ENCODE peak calls at places on chromosomes 3 and 15, in six cellular contexts. U, O, B, W, Z and M are unnamed samples.
A peak's percentile ranks its signal among the peaks of the same experiment; 100 is the strongest.

GRCh38 chr15:74293021-74293810 is 57.1 kb downstream of the CCDC33 start:
- DNase-seq in U (no peak), O (no peak), B (no peak), W (no peak), Z (no peak), M (no peak)

GRCh38 chr15:95603802-95604201 is 726.7 kb upstream of the NR2F2 start:
- DNase-seq in U (no peak), O (no peak), B (no peak), W (no peak), Z (no peak), M (no peak)

GRCh38 chr3:31479431-31479830 is 53.3 kb upstream of the STT3B start:
- DNase-seq in U (no peak), O (no peak), B (no peak), W (no peak), Z (no peak), M (no peak)

GRCh38 chr15:33670567-33670966 is 297.7 kb upstream of the CHRM5 start:
- DNase-seq in U (no peak), O (no peak), B (no peak), W (no peak), Z (no peak), M (no peak)

GRCh38 chr15:69608661-69609060 is 156.0 kb downstream of the RPLP1 start:
- DNase-seq in U (no peak), O (no peak), B (no peak), W (no peak), Z (no peak), M (no peak)

GRCh38 chr15:92810418-92811138 is 89.5 kb upstream of the CHD2 start:
- DNase-seq in U (no peak), O (peak; percentile 83), B (no peak), W (peak; percentile 76), Z (no peak), M (peak; percentile 76)

GRCh38 chr3:48143977-48144376 is 44.2 kb downstream of the CDC25A start:
- DNase-seq in U (no peak), O (no peak), B (no peak), W (no peak), Z (no peak), M (no peak)

GRCh38 chr3:161266731-161267150 is 45.6 kb downstream of the NMD3 start:
- DNase-seq in U (no peak), O (no peak), B (peak; percentile 8), W (peak; percentile 79), Z (no peak), M (no peak)

GRCh38 chr3:143344516-143345165 is 225.1 kb downstream of the CHST2 start:
- DNase-seq in U (no peak), O (no peak), B (no peak), W (no peak), Z (no peak), M (no peak)

GRCh38 chr15:42494998-42495360 is 455 bp upstream of the SNAP23 start:
- DNase-seq in U (no peak), O (peak; percentile 70), B (no peak), W (peak; percentile 81), Z (peak; percentile 5), M (no peak)

GRCh38 chr15:59165726-59166125 is 40.9 kb upstream of the LDHAL6B start:
- DNase-seq in U (no peak), O (peak; percentile 89), B (no peak), W (no peak), Z (no peak), M (no peak)

GRCh38 chr15:60804986-60805949 is 326.3 kb upstream of the ICE2 start:
- DNase-seq in U (no peak), O (no peak), B (no peak), W (no peak), Z (no peak), M (peak; percentile 3)

GRCh38 chr15:37101634-37102314 is 1.4 kb upstream of the MEIS2 start:
- DNase-seq in U (no peak), O (peak; percentile 62), B (peak; percentile 56), W (peak; percentile 75), Z (no peak), M (no peak)

GRCh38 chr15:70526221-70526973 is 237.0 kb downstream of the UACA start:
- DNase-seq in U (no peak), O (peak; percentile 55), B (peak; percentile 76), W (peak; percentile 45), Z (no peak), M (no peak)

GRCh38 chr3:15858547-15859506 is 61.0 kb upstream of the ANKRD28 start:
- DNase-seq in U (peak; percentile 31), O (peak; percentile 75), B (no peak), W (no peak), Z (peak; percentile 53), M (peak; percentile 72)

GRCh38 chr3:184479426-184480126 is 82.0 kb upstream of the EPHB3 start:
- DNase-seq in U (no peak), O (no peak), B (no peak), W (no peak), Z (no peak), M (no peak)

GRCh38 chr3:144643778-144644191 is 672.2 kb downstream of the DIPK2A start:
- DNase-seq in U (no peak), O (no peak), B (no peak), W (peak; percentile 75), Z (no peak), M (no peak)

GRCh38 chr15:28019594-28020320 is 79.4 kb downstream of the OCA2 start:
- DNase-seq in U (no peak), O (no peak), B (no peak), W (no peak), Z (no peak), M (no peak)

GRCh38 chr3:49630784-49631183 is 43.4 kb upstream of the APEH start:
- DNase-seq in U (no peak), O (no peak), B (no peak), W (no peak), Z (no peak), M (no peak)

GRCh38 chr3:47370887-47371697 is 9.7 kb upstream of the PTPN23 start:
- DNase-seq in U (no peak), O (no peak), B (no peak), W (no peak), Z (no peak), M (no peak)

GRCh38 chr3:52022323-52023100 is 26.8 kb upstream of the RPL29 start:
- DNase-seq in U (no peak), O (no peak), B (no peak), W (no peak), Z (no peak), M (no peak)

GRCh38 chr3:108297636-108298035 is 1.3 kb downstream of the HHLA2 start:
- DNase-seq in U (no peak), O (no peak), B (no peak), W (no peak), Z (no peak), M (no peak)

GRCh38 chr3:126125341-126125740 is 41.4 kb upstream of the SLC41A3 start:
- DNase-seq in U (no peak), O (no peak), B (no peak), W (no peak), Z (no peak), M (no peak)

GRCh38 chr3:88059380-88060160 is 515 bp downstream of the ZNF654 start:
- DNase-seq in U (no peak), O (peak; percentile 3), B (no peak), W (peak; percentile 13), Z (no peak), M (no peak)

GRCh38 chr3:61724183-61724582 is 162.8 kb downstream of the PTPRG start:
- DNase-seq in U (no peak), O (no peak), B (no peak), W (no peak), Z (no peak), M (no peak)

GRCh38 chr3:107939621-107940236 is 151.1 kb downstream of the CD47 start:
- DNase-seq in U (no peak), O (peak; percentile 70), B (no peak), W (no peak), Z (no peak), M (no peak)

GRCh38 chr3:122777563-122777962 is 16.1 kb downstream of the HSPBAP1 start:
- DNase-seq in U (no peak), O (no peak), B (no peak), W (no peak), Z (no peak), M (peak; percentile 21)

GRCh38 chr3:58188921-58189451 is 21.8 kb downstream of the DNASE1L3 start:
- DNase-seq in U (no peak), O (no peak), B (no peak), W (no peak), Z (no peak), M (no peak)

GRCh38 chr15:74210729-74211128 is 8.1 kb upstream of the STRA6 start:
- DNase-seq in U (no peak), O (no peak), B (no peak), W (no peak), Z (no peak), M (no peak)

GRCh38 chr3:2268779-2269178 is 170.1 kb downstream of the CNTN4 start:
- DNase-seq in U (no peak), O (peak; percentile 19), B (no peak), W (no peak), Z (no peak), M (no peak)

GRCh38 chr15:29601811-29602210 is 220.5 kb downstream of the TJP1 start:
- DNase-seq in U (no peak), O (no peak), B (no peak), W (no peak), Z (no peak), M (no peak)

GRCh38 chr3:129018271-129018670 is 17.2 kb downstream of the EFCC1 start:
- DNase-seq in U (no peak), O (no peak), B (no peak), W (no peak), Z (no peak), M (no peak)

GRCh38 chr15:43896543-43896942 is 69.7 kb downstream of the WDR76 start:
- DNase-seq in U (no peak), O (no peak), B (no peak), W (no peak), Z (no peak), M (no peak)

GRCh38 chr15:31262901-31263671 is 63.5 kb upstream of the KLF13 start:
- DNase-seq in U (no peak), O (no peak), B (no peak), W (peak; percentile 31), Z (no peak), M (no peak)

GRCh38 chr3:160474416-160474838 is 24.8 kb upstream of the TRIM59 start:
- DNase-seq in U (no peak), O (no peak), B (no peak), W (no peak), Z (no peak), M (no peak)